ENCODE peak calls at places on chromosomes 2 and 18, in nine cellular contexts. R is PC-3; P is OCI-LY7; U is body of pancreas; C is heart left ventricle; F is cardiac muscle cell; G is CD8-positive, alpha-beta T cell; H is uterus; X is fibroblast of lung. B is an unnamed sample.

GRCh38 chr2:242031481-242032019 is 162.0 kb downstream of the RTP5 start:
- DNase-seq in X (peak), C (no peak), U (no peak), P (peak), F (peak), H (peak), G (peak), R (peak), B (no peak)

GRCh38 chr2:86026744-86027065 is 79.0 kb downstream of the POLR1A start:
- DNase-seq in F (no peak), H (no peak), X (no peak), G (no peak), C (no peak), U (no peak), P (no peak), R (no peak), B (no peak)

GRCh38 chr2:196635156-196635555 is 4.4 kb upstream of the CCDC150 start:
- DNase-seq in G (no peak), U (no peak), X (peak), R (no peak), P (no peak), H (no peak), F (peak), C (no peak), B (no peak)

GRCh38 chr18:34773961-34774754 is 64.1 kb downstream of the DTNA start:
- DNase-seq in G (no peak), R (peak), C (peak), X (peak), H (peak), F (peak), P (no peak), U (peak), B (no peak)

GRCh38 chr2:95274291-95275150 is at the start of gene PROM2:
- DNase-seq in P (no peak), H (no peak), R (peak), X (no peak), F (no peak), C (no peak), G (no peak), U (peak), B (peak)

GRCh38 chr2:112482309-112483046 is 522 bp downstream of the TTL start:
- DNase-seq in C (peak), F (peak), R (peak), X (peak), P (peak), G (peak), U (peak), H (peak), B (peak)

GRCh38 chr2:131006561-131006960 is 86.7 kb downstream of the FAM168B start:
- DNase-seq in H (no peak), F (no peak), G (no peak), X (no peak), P (no peak), U (no peak), R (no peak), C (no peak), B (no peak)

GRCh38 chr2:190528521-190529001 is 6.0 kb downstream of the NEMP2 start:
- DNase-seq in G (no peak), P (no peak), U (no peak), C (no peak), R (no peak), H (no peak), X (peak), F (peak), B (no peak)

GRCh38 chr18:75679347-75679746 is 251.8 kb upstream of the SMIM21 start:
- DNase-seq in H (peak), C (peak), P (no peak), U (no peak), G (no peak), F (peak), X (no peak), R (no peak), B (no peak)

GRCh38 chr2:192749606-192750200 is 555.0 kb upstream of the TMEFF2 start:
- DNase-seq in H (no peak), X (peak), P (no peak), F (peak), R (peak), C (no peak), U (no peak), G (no peak), B (no peak)

GRCh38 chr2:25964891-25965290 is 17.4 kb downstream of the KIF3C start:
- DNase-seq in H (no peak), X (peak), C (no peak), P (no peak), U (no peak), F (no peak), G (no peak), R (no peak), B (no peak)

GRCh38 chr2:224952942-224953657 is 89.2 kb downstream of the DOCK10 start:
- DNase-seq in F (no peak), P (peak), X (no peak), H (no peak), U (peak), R (no peak), G (peak), C (no peak), B (no peak)

GRCh38 chr18:54030434-54030833 is 194.0 kb downstream of the MBD2 start:
- DNase-seq in H (no peak), X (no peak), F (no peak), C (no peak), U (no peak), P (no peak), G (no peak), R (no peak), B (no peak)

GRCh38 chr2:6919912-6920905 is 3.0 kb downstream of the RNF144A start:
- DNase-seq in R (no peak), F (no peak), U (no peak), X (peak), H (no peak), C (no peak), P (no peak), G (no peak), B (no peak)

GRCh38 chr2:219687266-219687665 is 59.8 kb downstream of the SLC4A3 start:
- DNase-seq in C (no peak), G (no peak), H (no peak), F (peak), P (no peak), U (no peak), R (peak), X (peak), B (no peak)

GRCh38 chr2:110104025-110104771 is 11.4 kb downstream of the MALL start:
- DNase-seq in F (no peak), H (no peak), G (no peak), C (peak), X (peak), R (peak), P (no peak), U (no peak), B (no peak)

GRCh38 chr18:67710639-67711038 is 194.1 kb upstream of the DSEL start:
- DNase-seq in G (no peak), U (no peak), P (no peak), C (no peak), X (no peak), H (no peak), R (peak), F (no peak), B (peak)
- TF ChIP-seq CTCF in G (no peak), U (no peak), P (peak), C (no peak), X (no peak), H (no peak), R (peak), F (peak), B (peak)

GRCh38 chr2:73293534-73294171 is at the start of gene EGR4:
- DNase-seq in F (peak), H (no peak), R (peak), P (peak), U (peak), X (peak), C (peak), G (peak), B (peak)

GRCh38 chr2:73292906-73293533 is 328 bp downstream of the EGR4 start:
- DNase-seq in C (no peak), R (no peak), G (no peak), U (no peak), X (no peak), P (no peak), F (no peak), H (no peak), B (peak)

GRCh38 chr2:73291461-73292315 is 1.7 kb downstream of the EGR4 start:
- DNase-seq in U (no peak), H (no peak), X (no peak), F (no peak), G (no peak), P (no peak), R (no peak), C (no peak), B (peak)

GRCh38 chr2:73291093-73291460 is 2.3 kb downstream of the EGR4 start:
- DNase-seq in G (peak), H (no peak), C (peak), X (peak), U (peak), R (peak), F (peak), P (no peak), B (no peak)

GRCh38 chr2:73292316-73292905 is 937 bp downstream of the EGR4 start:
- DNase-seq in G (no peak), X (no peak), R (no peak), U (no peak), C (no peak), F (no peak), H (no peak), P (no peak), B (peak)
- H3K4me3 ChIP-seq in G (no peak), X (no peak), R (no peak), U (no peak), C (no peak), F (no peak), H (no peak), P (no peak), B (peak)

DNA sequence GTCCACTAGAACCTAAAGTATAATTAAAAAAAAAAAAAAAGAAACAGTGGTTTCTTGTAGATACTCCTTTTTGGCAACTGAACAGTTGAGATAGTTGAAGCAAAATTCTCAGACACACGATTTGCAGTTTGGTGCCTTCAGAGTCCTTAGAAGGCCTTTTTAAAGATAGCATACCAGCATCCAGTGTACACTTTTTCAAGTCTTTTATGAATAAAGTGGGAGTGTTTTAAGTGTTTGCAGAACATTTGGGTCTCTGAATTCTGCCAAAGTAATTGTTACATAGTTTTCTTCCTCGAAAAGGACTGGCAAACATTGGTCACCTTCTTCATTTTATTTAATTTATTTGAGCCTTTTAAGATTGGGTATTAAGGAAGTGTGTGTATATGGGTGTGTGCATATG is 62.3 kb downstream of the SPTBN1 start:
- DNase-seq in R (no peak), F (no peak), P (no peak), G (no peak), H (no peak), C (no peak), X (no peak), U (no peak), B (no peak)
- H3K27ac ChIP-seq in R (no peak), F (no peak), P (no peak), G (no peak), H (no peak), C (no peak), X (no peak), U (no peak), B (no peak)

DNA sequence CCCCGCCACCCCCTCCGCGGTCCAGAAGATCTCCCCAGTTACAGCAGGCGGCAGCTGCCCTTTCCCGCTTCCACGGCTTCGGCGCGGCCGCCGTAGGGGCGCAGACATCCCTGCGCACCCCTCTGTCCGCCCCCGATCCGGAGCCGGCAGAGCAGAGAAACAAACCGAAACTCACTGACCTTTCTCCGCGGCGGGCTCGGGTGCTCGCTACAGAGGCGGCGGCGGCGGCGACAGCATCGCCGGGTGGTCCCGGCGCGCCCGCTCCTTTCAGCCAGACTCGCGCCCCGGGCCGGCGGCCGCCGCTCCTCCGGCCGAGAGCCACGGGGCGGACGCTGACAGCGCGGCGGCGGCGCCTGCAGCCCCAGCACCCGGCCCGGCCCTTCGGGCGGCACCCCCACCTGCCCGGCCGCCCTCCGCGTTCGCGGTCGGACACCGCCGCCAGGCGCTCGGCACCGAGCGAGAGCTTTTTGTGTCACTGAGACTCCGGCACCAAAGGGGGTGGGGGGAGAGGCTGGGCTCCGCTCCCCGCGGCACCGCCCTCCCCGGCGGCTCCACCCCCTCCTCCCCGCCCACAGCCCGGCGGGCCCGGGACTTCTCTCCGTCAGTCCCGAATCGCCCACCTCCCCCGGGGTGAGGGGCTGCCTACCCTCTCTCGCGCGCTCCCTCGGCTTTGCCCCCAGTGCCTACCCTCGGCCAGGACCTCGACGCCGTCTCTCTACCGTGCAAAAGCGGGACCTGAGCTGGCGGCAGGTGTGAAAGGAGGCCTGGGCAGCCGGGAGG is 1.4 kb upstream of the RNF152 start:
- DNase-seq in F (peak), C (peak), P (no peak), H (peak), R (peak), U (peak), X (peak), G (peak), B (peak)
- TF ChIP-seq CTCF in F (peak), C (peak), P (no peak), H (peak), R (no peak), U (peak), X (peak), G (no peak), B (peak)

GRCh38 chr18:13605901-13606300 is 120.5 kb downstream of the FAM210A start:
- DNase-seq in P (no peak), R (no peak), C (no peak), U (no peak), G (no peak), F (no peak), X (no peak), H (no peak), B (no peak)

GRCh38 chr18:13608791-13609552 is 117.4 kb downstream of the FAM210A start:
- DNase-seq in C (no peak), G (peak), H (no peak), F (no peak), P (peak), U (no peak), X (no peak), R (no peak), B (no peak)

GRCh38 chr18:13605477-13605876 is 120.9 kb downstream of the FAM210A start:
- DNase-seq in U (no peak), X (no peak), P (no peak), C (no peak), F (no peak), H (no peak), R (no peak), G (no peak), B (no peak)

GRCh38 chr18:13604751-13605150 is 121.6 kb downstream of the FAM210A start:
- DNase-seq in F (no peak), C (no peak), G (no peak), U (no peak), X (no peak), R (no peak), H (no peak), P (no peak), B (no peak)

GRCh38 chr18:13606589-13607254 is 119.6 kb downstream of the FAM210A start:
- DNase-seq in G (no peak), U (no peak), X (no peak), H (no peak), C (no peak), R (no peak), P (no peak), F (no peak), B (no peak)
- H3K4me3 ChIP-seq in G (no peak), U (no peak), X (no peak), H (no peak), C (no peak), R (no peak), P (no peak), F (no peak), B (no peak)

DNA sequence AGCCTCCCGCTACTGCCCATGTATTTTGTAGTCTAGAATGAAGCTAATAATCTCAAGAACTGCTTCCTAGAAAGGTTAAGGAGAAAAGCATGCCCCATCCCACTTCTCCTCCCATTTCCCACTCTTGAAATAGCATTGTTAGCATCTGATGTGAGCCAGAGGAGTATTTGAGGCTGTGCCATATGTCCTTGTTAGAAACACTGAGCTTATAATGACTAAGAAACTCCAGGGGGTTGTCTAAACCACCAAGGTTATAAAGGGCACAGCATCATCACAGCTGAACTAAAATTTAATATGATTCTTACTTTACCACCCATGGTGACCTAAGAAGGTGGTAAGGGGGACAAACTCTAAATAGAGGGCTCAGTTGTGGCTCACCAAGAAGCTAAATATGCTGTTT is 16.6 kb downstream of the TSPYL6 start:
- DNase-seq in X (peak), C (no peak), H (no peak), R (peak), U (no peak), G (no peak), P (no peak), F (peak), B (no peak)
- H3K27ac ChIP-seq in X (peak), C (no peak), H (no peak), R (no peak), U (no peak), G (no peak), P (no peak), F (no peak), B (no peak)

GRCh38 chr2:120949027-120949956 is 213.6 kb downstream of the GLI2 start:
- DNase-seq in X (no peak), P (peak), R (peak), H (no peak), F (peak), U (peak), C (no peak), G (no peak), B (peak)
- TF ChIP-seq CTCF in X (no peak), P (peak), R (peak), H (no peak), F (peak), U (no peak), C (no peak), G (no peak), B (peak)

GRCh38 chr2:207240649-207241048 is 74.9 kb upstream of the KLF7 start:
- DNase-seq in R (no peak), F (no peak), U (no peak), C (no peak), X (no peak), H (no peak), G (no peak), P (no peak), B (no peak)

GRCh38 chr2:207239222-207239674 is 73.5 kb upstream of the KLF7 start:
- DNase-seq in R (peak), H (peak), F (peak), P (no peak), G (no peak), U (peak), X (peak), C (peak), B (no peak)

GRCh38 chr2:207241198-207241597 is 75.5 kb upstream of the KLF7 start:
- DNase-seq in R (peak), C (no peak), F (no peak), H (no peak), G (no peak), P (no peak), U (no peak), X (peak), B (no peak)

GRCh38 chr2:207236156-207236935 is 70.6 kb upstream of the KLF7 start:
- DNase-seq in C (no peak), H (no peak), R (no peak), X (no peak), P (no peak), U (peak), F (no peak), G (no peak), B (no peak)

GRCh38 chr2:207239754-207240494 is 74.2 kb upstream of the KLF7 start:
- DNase-seq in C (no peak), U (no peak), G (no peak), H (no peak), X (peak), R (peak), F (peak), P (no peak), B (no peak)
- H3K4me3 ChIP-seq in C (no peak), U (no peak), G (no peak), H (no peak), X (no peak), R (no peak), F (no peak), P (no peak), B (no peak)

GRCh38 chr2:128797937-128798336 is 479.3 kb upstream of the HS6ST1 start:
- DNase-seq in P (no peak), U (no peak), F (no peak), G (no peak), C (no peak), X (no peak), H (no peak), R (no peak), B (no peak)

GRCh38 chr2:128799736-128800135 is 481.1 kb upstream of the HS6ST1 start:
- DNase-seq in P (no peak), C (no peak), H (no peak), U (no peak), F (no peak), X (no peak), G (no peak), R (no peak), B (no peak)

GRCh38 chr2:128797533-128797932 is 478.9 kb upstream of the HS6ST1 start:
- DNase-seq in C (no peak), P (no peak), X (no peak), G (no peak), F (no peak), R (no peak), H (no peak), U (no peak), B (no peak)

GRCh38 chr2:128799284-128799552 is 480.6 kb upstream of the HS6ST1 start:
- DNase-seq in G (no peak), X (no peak), C (no peak), U (no peak), H (no peak), P (no peak), R (no peak), F (no peak), B (no peak)

DNA sequence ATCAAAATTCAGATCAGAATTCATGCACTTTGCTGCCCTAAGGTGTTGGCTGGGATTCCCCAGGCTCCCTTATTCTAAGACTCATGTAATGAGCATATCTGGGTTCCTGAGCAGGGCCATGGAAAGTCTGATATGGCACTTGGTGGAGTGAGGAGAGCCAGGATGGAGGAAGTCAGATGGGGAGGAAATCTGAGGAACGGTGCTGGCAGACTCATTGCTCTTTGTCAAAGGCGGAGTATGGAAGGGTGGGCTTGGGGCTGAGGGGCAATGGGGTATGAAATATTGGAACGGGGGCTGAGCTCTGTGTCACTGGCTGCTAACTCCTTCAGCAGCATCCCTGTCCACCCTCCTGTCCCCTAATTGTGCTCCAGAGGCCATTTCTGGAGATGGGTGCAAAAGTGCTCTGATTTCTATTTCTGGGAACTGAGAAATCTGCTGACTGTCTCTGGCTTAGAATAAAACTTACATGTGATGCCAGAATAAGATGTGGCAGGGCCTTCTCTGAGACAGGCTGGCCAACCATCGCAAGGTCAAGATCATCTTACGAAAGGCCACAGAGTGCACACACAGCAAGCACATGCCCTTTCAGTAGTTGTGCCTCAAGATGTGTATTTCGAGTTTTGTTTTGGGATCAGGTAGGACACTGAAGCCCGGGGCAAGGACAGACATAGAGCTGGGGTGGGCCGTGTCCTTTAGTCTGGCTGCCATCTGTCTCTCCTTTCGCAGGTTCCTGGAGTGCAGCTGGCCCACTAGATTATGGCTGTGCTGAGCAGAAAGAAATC is 480.0 kb upstream of the HS6ST1 start:
- DNase-seq in X (no peak), H (no peak), P (no peak), G (no peak), C (no peak), F (no peak), R (no peak), U (no peak), B (peak)
- H3K27ac ChIP-seq in X (no peak), H (no peak), P (no peak), G (no peak), C (no peak), F (no peak), R (no peak), U (no peak), B (no peak)